ENCODE peak calls at places on chromosomes 11 and 22, in ten cellular contexts. N, D, A, P, F, G, O, W, S and Q are unnamed samples.

GRCh38 chr11:31788066-31788465 is 23.1 kb downstream of the PAX6 start:
- DNase-seq in W (no peak), G (no peak), O (no peak), D (no peak), F (no peak), A (no peak), S (no peak), P (no peak), N (no peak), Q (no peak)

GRCh38 chr22:35528967-35529366 is 11.7 kb upstream of the RASD2 start:
- DNase-seq in P (no peak), S (no peak), O (no peak), A (no peak), G (no peak), D (no peak), N (no peak), F (no peak), W (no peak), Q (no peak)

GRCh38 chr11:82557274-82557673 is 176.4 kb downstream of the FAM181B start:
- DNase-seq in O (peak; percentile 28), G (no peak), P (peak; percentile 23), S (no peak), F (no peak), W (peak; percentile 76), N (no peak), A (no peak), D (peak; percentile 23), Q (no peak)

GRCh38 chr22:41725510-41726110 is 26.3 kb downstream of the MEI1 start:
- DNase-seq in G (no peak), W (no peak), N (no peak), P (no peak), D (no peak), O (no peak), A (no peak), S (no peak), F (no peak), Q (peak; percentile 53)

GRCh38 chr22:33090836-33091235 is 32.7 kb upstream of the SYN3 start:
- DNase-seq in W (no peak), D (no peak), G (no peak), A (no peak), N (no peak), F (no peak), S (no peak), O (no peak), P (no peak), Q (no peak)

GRCh38 chr11:45661417-45662055 is 3.9 kb downstream of the CHST1 start:
- DNase-seq in O (no peak), N (no peak), G (no peak), A (no peak), F (no peak), S (no peak), W (peak; percentile 30), P (no peak), D (no peak), Q (no peak)

GRCh38 chr11:19511413-19512183 is 201.0 kb upstream of the NAV2 start:
- DNase-seq in P (no peak), F (no peak), S (peak; percentile 19), A (peak; percentile 23), G (no peak), N (peak; percentile 23), O (peak; percentile 10), W (no peak), D (no peak), Q (peak; percentile 7)

GRCh38 chr11:35629511-35629910 is 11.3 kb downstream of the FJX1 start:
- DNase-seq in O (no peak), W (no peak), P (no peak), A (no peak), F (no peak), N (no peak), D (no peak), S (no peak), G (no peak), Q (no peak)

GRCh38 chr11:68270334-68271022 is 1.3 kb downstream of the C11orf24 start:
- DNase-seq in A (no peak), W (no peak), G (no peak), S (no peak), D (no peak), N (no peak), O (peak; percentile 61), P (no peak), F (no peak), Q (no peak)

GRCh38 chr11:134654161-134654915 is 242.3 kb upstream of the B3GAT1 start:
- DNase-seq in W (no peak), F (no peak), S (no peak), G (no peak), A (no peak), P (peak; percentile 7), D (no peak), N (peak; percentile 6), O (no peak), Q (no peak)

GRCh38 chr22:27504360-27504759 is 297.2 kb downstream of the MN1 start:
- DNase-seq in W (no peak), P (no peak), S (no peak), G (no peak), O (no peak), D (no peak), N (no peak), A (no peak), F (no peak), Q (no peak)

GRCh38 chr22:31082606-31083376 is 1.7 kb downstream of the SMTN start:
- DNase-seq in P (peak; percentile 42), W (peak; percentile 82), F (peak; percentile 69), A (no peak), D (no peak), G (peak; percentile 50), S (peak; percentile 89), O (peak; percentile 89), N (peak; percentile 74), Q (peak; percentile 71)

GRCh38 chr11:11078344-11078743 is 220.5 kb upstream of the ZBED5 start:
- DNase-seq in P (no peak), N (no peak), D (no peak), W (no peak), G (no peak), A (no peak), O (no peak), F (no peak), S (no peak), Q (no peak)

GRCh38 chr22:38881464-38881871 is 9.5 kb upstream of the CBX6 start:
- DNase-seq in P (peak; percentile 74), D (no peak), A (peak; percentile 65), S (peak; percentile 83), F (no peak), G (peak; percentile 75), O (peak; percentile 54), N (peak; percentile 88), W (no peak), Q (no peak)

GRCh38 chr22:23064381-23065068 is 5.8 kb upstream of the GNAZ start:
- DNase-seq in D (no peak), W (peak; percentile 62), O (no peak), F (no peak), S (no peak), G (no peak), A (no peak), N (no peak), P (peak; percentile 11), Q (no peak)

GRCh38 chr11:78171951-78172350 is 16.5 kb downstream of the KCTD21 start:
- DNase-seq in D (no peak), F (no peak), G (no peak), W (no peak), A (no peak), N (no peak), P (no peak), O (no peak), S (no peak), Q (no peak)

GRCh38 chr11:130314749-130315285 is at the start of gene ZBTB44:
- DNase-seq in A (peak; percentile 87), S (peak; percentile 93), O (peak; percentile 94), G (peak; percentile 92), F (peak; percentile 72), N (peak; percentile 92), P (peak; percentile 92), W (peak; percentile 97), D (peak; percentile 74), Q (peak; percentile 94)
- TF ChIP-seq POLR2A in A (peak; percentile 31), S (peak; percentile 47), O (peak; percentile 22), G (peak; percentile 66), F (peak; percentile 88), N (no peak), P (no peak), W (peak; percentile 31), D (peak; percentile 64), Q (peak; percentile 80)

DNA sequence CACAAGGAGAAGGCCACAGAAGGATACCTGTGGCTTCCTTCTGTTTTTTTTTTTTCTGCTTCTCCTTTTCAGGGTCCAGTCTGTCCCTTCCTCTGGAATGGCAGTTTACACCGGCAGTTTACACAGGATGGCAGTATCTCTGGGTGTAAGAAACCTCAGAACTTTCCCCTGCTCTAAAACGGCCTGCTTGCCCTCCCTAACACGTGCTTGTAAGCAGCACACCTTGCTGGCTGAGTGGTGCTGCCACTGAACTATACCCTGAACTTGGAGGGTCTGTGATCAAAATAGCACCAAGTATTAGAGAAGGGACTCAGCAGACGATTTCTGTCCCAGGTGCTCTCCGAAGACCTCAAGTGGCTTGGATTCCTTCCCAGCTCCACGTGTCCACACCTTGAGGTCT is 904 bp upstream of the OPCML start:
- DNase-seq in P (no peak), A (no peak), S (no peak), O (no peak), D (no peak), G (no peak), W (no peak), N (no peak), F (no peak), Q (no peak)
- TF ChIP-seq POLR2A in P (no peak), A (no peak), S (no peak), O (no peak), D (no peak), G (no peak), W (no peak), N (no peak), F (no peak), Q (no peak)

GRCh38 chr11:119728651-119729580 is at the start of gene NECTIN1:
- DNase-seq in S (peak; percentile 83), W (peak; percentile 97), N (peak; percentile 85), G (peak; percentile 86), D (no peak), O (peak; percentile 91), F (peak; percentile 60), P (peak; percentile 78), A (peak; percentile 80), Q (peak; percentile 91)
- TF ChIP-seq POLR2A in S (peak; percentile 96), W (peak; percentile 34), N (peak; percentile 48), G (peak; percentile 90), D (peak; percentile 77), O (peak; percentile 69), F (peak; percentile 89), P (no peak), A (peak; percentile 37), Q (peak; percentile 53)

GRCh38 chr11:15575409-15575808 is 460.7 kb downstream of the INSC start:
- DNase-seq in G (no peak), N (no peak), A (no peak), W (no peak), P (no peak), F (no peak), D (no peak), S (no peak), O (no peak), Q (no peak)

GRCh38 chr11:15568440-15568839 is 453.7 kb downstream of the INSC start:
- DNase-seq in W (no peak), O (no peak), A (no peak), S (no peak), N (no peak), P (no peak), D (no peak), F (no peak), G (no peak), Q (no peak)

GRCh38 chr11:15565846-15566245 is 451.1 kb downstream of the INSC start:
- DNase-seq in S (no peak), A (no peak), P (no peak), N (no peak), F (no peak), O (no peak), W (no peak), D (no peak), G (no peak), Q (no peak)

GRCh38 chr11:15569626-15570025 is 454.9 kb downstream of the INSC start:
- DNase-seq in N (no peak), S (no peak), O (no peak), G (no peak), A (no peak), F (no peak), D (no peak), W (no peak), P (no peak), Q (no peak)
- TF ChIP-seq POLR2A in N (no peak), S (no peak), O (no peak), G (no peak), A (no peak), F (no peak), D (no peak), W (no peak), P (no peak), Q (no peak)